ENCODE peak calls at places on chromosomes 16 and 17, in four cellular contexts. M is HT1080, R is GM19239, J is dorsolateral prefrontal cortex. U is an unnamed sample.

GRCh38 chr17:45265823-45266222 is 3.9 kb upstream of the SPATA32 start:
- DNase-seq in J (no peak), R (no peak), M (peak), U (no peak)

GRCh38 chr17:74543891-74544760 is 1.8 kb downstream of the CD300C start:
- DNase-seq in R (no peak), M (no peak), J (no peak), U (no peak)

GRCh38 chr17:72977768-72978417 is 114.6 kb downstream of the SLC39A11 start:
- DNase-seq in J (no peak), M (peak), R (no peak), U (no peak)

GRCh38 chr16:4316103-4316731 is 350 bp downstream of the GLIS2 start:
- DNase-seq in M (no peak), R (no peak), J (no peak), U (no peak)

GRCh38 chr17:7235693-7236665 is 1.7 kb upstream of the DVL2 start:
- DNase-seq in J (no peak), M (peak), R (no peak), U (no peak)

GRCh38 chr16:83963277-83964119 is 4.5 kb upstream of the NECAB2 start:
- DNase-seq in R (no peak), M (no peak), J (no peak), U (no peak)

GRCh38 chr17:10059684-10060211 is 138.7 kb downstream of the GAS7 start:
- DNase-seq in J (no peak), R (peak), M (no peak), U (peak)

GRCh38 chr17:81553616-81554181 is 1.5 kb upstream of the FAAP100 start:
- DNase-seq in R (no peak), J (no peak), M (peak), U (no peak)

GRCh38 chr16:53692146-53692545 is 11.5 kb downstream of the RPGRIP1L start:
- DNase-seq in R (no peak), M (no peak), J (no peak), U (no peak)

GRCh38 chr16:69324013-69324531 is 6.3 kb downstream of the PDF start:
- DNase-seq in R (no peak), M (no peak), J (no peak), U (no peak)